ENCODE peak calls at places on chromosomes 1 and 21, in seven cellular contexts. Z is neural progenitor cell, S is tibial artery, H is A673, Q is GM23338, A is GM06990, T is left lung. O is an unnamed sample. For H3K27me3, the result is how much of the 10 kb centered on the place peaks cover.

GRCh38 chr1:27936370-27936769 is 1.6 kb downstream of the SMPDL3B start:
- DNase-seq in Z (no peak), S (no peak), H (no peak), Q (no peak), A (no peak), T (no peak), O (no peak)

GRCh38 chr1:22626219-22626902 is 10.1 kb upstream of the C1QA start:
- DNase-seq in Z (peak), S (no peak), H (no peak), Q (peak), A (no peak), T (no peak), O (no peak)

GRCh38 chr1:27637052-27637451 is 2.1 kb upstream of the FGR start:
- DNase-seq in Z (no peak), S (no peak), H (no peak), Q (no peak), A (peak), T (peak), O (no peak)

GRCh38 chr1:100187912-100188311 is 9.9 kb upstream of the LRRC39 start:
- DNase-seq in Z (no peak), S (no peak), H (peak), Q (no peak), A (no peak), T (no peak), O (no peak)

GRCh38 chr1:3483380-3483779 is 28.9 kb downstream of the ARHGEF16 start:
- DNase-seq in Z (no peak), S (no peak), H (no peak), Q (no peak), A (no peak), T (no peak), O (no peak)

GRCh38 chr1:151401860-151402259 is 2.5 kb downstream of the PSMB4 start:
- DNase-seq in Z (no peak), S (no peak), H (no peak), Q (no peak), A (no peak), T (no peak), O (no peak)

GRCh38 chr1:70528591-70529333 is 117.7 kb downstream of the CTH start:
- DNase-seq in Z (peak), S (no peak), H (peak), Q (peak), A (no peak), T (no peak), O (peak)

GRCh38 chr1:152036316-152037216 is at the start of gene S100A11:
- DNase-seq in Z (peak), S (peak), H (peak), Q (peak), A (peak), T (peak), O (peak)

GRCh38 chr1:10685851-10686403 is 110.5 kb downstream of the CASZ1 start:
- DNase-seq in Z (no peak), S (no peak), H (no peak), Q (no peak), A (no peak), T (no peak), O (no peak)

GRCh38 chr1:114122891-114123621 is 30.6 kb downstream of the SYT6 start:
- DNase-seq in Z (peak), S (no peak), H (no peak), Q (peak), A (no peak), T (no peak), O (peak)

GRCh38 chr1:44649788-44650158 is 24.5 kb downstream of the TMEM53 start:
- DNase-seq in Z (no peak), S (no peak), H (no peak), Q (no peak), A (no peak), T (no peak), O (no peak)

GRCh38 chr1:205942631-205943159 is 561 bp downstream of the SLC26A9 start:
- DNase-seq in Z (no peak), S (no peak), H (no peak), Q (no peak), A (no peak), T (no peak), O (no peak)

GRCh38 chr1:234781241-234782056 is 171.5 kb upstream of the IRF2BP2 start:
- DNase-seq in Z (peak), S (no peak), H (peak), Q (peak), A (no peak), T (no peak), O (no peak)

GRCh38 chr1:40877681-40878080 is 15.5 kb upstream of the CITED4 start:
- DNase-seq in Z (no peak), S (peak), H (peak), Q (peak), A (peak), T (peak), O (peak)

GRCh38 chr21:31181089-31181757 is 142.9 kb upstream of the KRTAP19-8 start:
- DNase-seq in Z (no peak), S (no peak), H (no peak), Q (no peak), A (no peak), T (no peak), O (no peak)

GRCh38 chr1:40078512-40079333 is 18.3 kb downstream of the PPT1 start:
- DNase-seq in Z (peak), S (no peak), H (peak), Q (peak), A (peak), T (no peak), O (peak)

GRCh38 chr1:243798726-243799125 is 51.3 kb downstream of the AKT3 start:
- DNase-seq in Z (no peak), S (no peak), H (no peak), Q (no peak), A (no peak), T (no peak), O (peak)

GRCh38 chr1:212613440-212614335 is 5.1 kb downstream of the ATF3 start:
- DNase-seq in Z (no peak), S (no peak), H (no peak), Q (no peak), A (peak), T (no peak), O (no peak)

GRCh38 chr1:234408757-234409156 is 35.5 kb downstream of the COA6 start:
- DNase-seq in Z (no peak), S (no peak), H (no peak), Q (no peak), A (no peak), T (no peak), O (no peak)

GRCh38 chr1:9009438-9010366 is 16.5 kb downstream of the SLC2A7 start:
- DNase-seq in Z (peak), S (no peak), H (peak), Q (peak), A (peak), T (peak), O (peak)

GRCh38 chr1:109214695-109215623 is 1.2 kb downstream of the SARS1 start:
- DNase-seq in Z (no peak), S (peak), H (peak), Q (peak), A (no peak), T (no peak), O (peak)

GRCh38 chr1:150973826-150974579 is 632 bp downstream of the CERS2 start:
- DNase-seq in Z (peak), S (peak), H (peak), Q (peak), A (peak), T (peak), O (no peak)

GRCh38 chr1:162992945-162993344 is 76.2 kb upstream of the RGS4 start:
- DNase-seq in Z (no peak), S (no peak), H (no peak), Q (no peak), A (no peak), T (no peak), O (no peak)

GRCh38 chr1:94865369-94865768 is 45.2 kb downstream of the SLC44A3 start:
- DNase-seq in Z (no peak), S (no peak), H (no peak), Q (no peak), A (no peak), T (no peak), O (no peak)

GRCh38 chr1:85459274-85459673 is 5.7 kb downstream of the DDAH1 start:
- DNase-seq in Z (no peak), S (no peak), H (no peak), Q (no peak), A (no peak), T (no peak), O (no peak)

GRCh38 chr1:70685300-70686286 is 274.5 kb downstream of the CTH start:
- DNase-seq in Z (peak), S (peak), H (peak), Q (peak), A (no peak), T (peak), O (peak)

GRCh38 chr1:114153051-114153620 is 533 bp downstream of the SYT6 start:
- DNase-seq in Z (no peak), S (no peak), H (peak), Q (peak), A (no peak), T (peak), O (no peak)

GRCh38 chr1:36157115-36157903 is 1.3 kb downstream of the MAP7D1 start:
- DNase-seq in Z (peak), S (peak), H (no peak), Q (peak), A (no peak), T (no peak), O (peak)

GRCh38 chr1:100164226-100164625 is 13.8 kb downstream of the LRRC39 start:
- DNase-seq in Z (peak), S (no peak), H (peak), Q (no peak), A (no peak), T (no peak), O (peak)

GRCh38 chr1:104238991-104239390 is 489.3 kb downstream of the AMY1C start:
- DNase-seq in Z (peak), S (no peak), H (peak), Q (peak), A (no peak), T (no peak), O (no peak)

GRCh38 chr1:85495556-85495955 is 30.6 kb upstream of the DDAH1 start:
- DNase-seq in Z (no peak), S (no peak), H (peak), Q (no peak), A (no peak), T (no peak), O (peak)

GRCh38 chr1:6248798-6249731 is 5.1 kb downstream of the HES3 start:
- DNase-seq in Z (peak), S (no peak), H (no peak), Q (peak), A (no peak), T (no peak), O (no peak)

GRCh38 chr1:192578144-192578909 is 2.8 kb downstream of the RGS1 start:
- DNase-seq in Z (no peak), S (no peak), H (no peak), Q (no peak), A (no peak), T (no peak), O (no peak)

GRCh38 chr1:77388655-77389054 is 106.8 kb downstream of the AK5 start:
- DNase-seq in Z (no peak), S (no peak), H (no peak), Q (no peak), A (no peak), T (no peak), O (no peak)

GRCh38 chr1:72366473-72366872 is 84.1 kb upstream of the NEGR1 start:
- DNase-seq in Z (no peak), S (no peak), H (peak), Q (no peak), A (no peak), T (no peak), O (peak)

GRCh38 chr1:75796376-75797272 is at the start of gene MSH4:
- DNase-seq in Z (no peak), S (no peak), H (no peak), Q (peak), A (peak), T (peak), O (no peak)

GRCh38 chr1:36212782-36213181 is 11.5 kb upstream of the THRAP3 start:
- DNase-seq in Z (no peak), S (no peak), H (no peak), Q (no peak), A (no peak), T (no peak), O (no peak)

GRCh38 chr1:30816211-30817082 is 58.9 kb upstream of the LAPTM5 start:
- DNase-seq in Z (peak), S (peak), H (peak), Q (peak), A (no peak), T (no peak), O (peak)

DNA sequence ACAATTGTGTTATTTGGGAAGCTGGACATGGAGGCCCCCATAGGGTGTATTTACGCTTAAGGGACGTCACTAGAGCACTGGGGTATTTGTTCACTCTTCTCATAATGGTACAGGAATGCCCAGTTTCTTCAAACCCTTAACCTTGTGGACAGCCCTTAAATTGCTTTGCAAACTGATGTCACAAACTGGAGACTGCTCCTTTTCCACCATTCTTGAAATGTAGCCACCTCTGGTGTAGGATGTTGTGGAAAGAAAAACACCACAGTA is 993 bp downstream of the UBAP2L start:
- DNase-seq in Z (no peak), S (no peak), H (no peak), Q (peak), A (no peak), T (no peak), O (peak)
- H3K4me3 ChIP-seq in Z (peak), S (peak), H (peak), Q (peak), A (peak), T (peak), O (peak)

GRCh38 chr1:220892086-220892376 is 12.8 kb downstream of the HLX start:
- DNase-seq in Z (no peak), S (no peak), H (no peak), Q (no peak), A (no peak), T (no peak), O (no peak)
- H3K27me3 ChIP-seq in Z (half or more), S (under half), H (under half), Q (half or more), A (under half), T (half or more), O (half or more)

DNA sequence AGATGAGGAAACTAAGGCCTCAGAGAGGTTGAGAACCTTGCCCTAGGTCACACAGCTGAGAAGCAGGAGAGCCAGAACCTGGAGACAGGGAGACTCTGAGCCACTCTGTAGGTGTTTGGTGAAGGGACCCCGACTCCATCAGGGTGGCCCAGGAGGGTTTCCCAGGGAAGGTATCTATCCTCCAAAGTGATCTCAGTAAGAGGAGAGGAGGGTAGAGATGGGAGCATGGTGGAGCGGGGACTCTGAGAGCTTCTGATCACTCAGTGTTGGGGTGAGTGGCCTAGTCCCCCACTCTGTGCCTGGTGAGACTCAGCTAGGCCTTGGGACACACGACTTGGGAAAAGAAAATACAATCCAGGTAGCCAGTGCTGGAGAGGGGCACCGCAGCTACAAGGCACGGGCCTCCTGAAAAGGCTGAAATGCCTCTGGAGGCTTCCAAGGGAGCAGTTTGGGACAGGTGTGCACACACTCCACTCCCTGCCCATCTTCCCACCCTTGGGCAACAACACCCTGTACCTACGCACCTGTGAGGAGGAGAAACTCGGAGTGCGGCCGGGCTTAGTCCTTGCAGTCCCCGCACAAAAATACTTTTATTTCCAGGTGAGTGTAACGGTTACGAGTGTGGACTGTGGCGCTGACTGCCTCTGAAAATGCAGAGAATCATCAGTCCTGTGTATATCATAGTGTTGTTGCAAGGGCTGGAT is 80.8 kb downstream of the CAMK2N1 start:
- DNase-seq in Z (no peak), S (no peak), H (no peak), Q (no peak), A (no peak), T (no peak), O (no peak)
- H3K4me3 ChIP-seq in Z (no peak), S (no peak), H (no peak), Q (no peak), A (no peak), T (no peak), O (no peak)

GRCh38 chr21:33114276-33114675 is 44.3 kb downstream of the OLIG1 start:
- DNase-seq in Z (no peak), S (no peak), H (no peak), Q (no peak), A (no peak), T (no peak), O (no peak)
- H3K27me3 ChIP-seq in Z (half or more), S (under half), H (half or more), Q (under half), A (under half), T (under half), O (half or more)

DNA sequence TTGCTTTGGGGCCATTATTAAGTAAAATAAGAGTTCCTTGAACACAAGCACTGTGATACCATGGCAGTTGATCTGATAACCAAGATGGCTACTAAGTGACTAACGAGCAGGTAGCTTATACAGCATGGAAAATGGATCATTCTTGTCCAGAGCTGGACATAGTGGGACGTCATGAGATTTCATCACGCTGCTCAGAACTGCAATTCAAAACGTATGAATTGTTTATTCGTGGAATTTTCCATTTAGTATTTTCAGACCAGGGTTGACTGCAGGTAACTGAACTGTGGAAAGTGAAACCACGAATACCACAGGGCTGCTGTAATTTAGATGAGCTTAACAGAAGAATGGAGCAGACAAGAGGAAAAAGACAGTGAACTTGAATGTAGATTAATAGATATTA is 38.9 kb downstream of the CCDC18 start:
- DNase-seq in Z (no peak), S (no peak), H (no peak), Q (no peak), A (peak), T (no peak), O (no peak)
- H3K4me3 ChIP-seq in Z (no peak), S (no peak), H (no peak), Q (no peak), A (no peak), T (no peak), O (no peak)

GRCh38 chr1:197915217-197915616 is 2.0 kb upstream of the LHX9 start:
- DNase-seq in Z (peak), S (no peak), H (no peak), Q (peak), A (no peak), T (no peak), O (no peak)
- H3K27me3 ChIP-seq in Z (half or more), S (under half), H (half or more), Q (half or more), A (under half), T (half or more), O (half or more)